ENCODE peak calls at places on chromosomes 3 and 15, in five cellular contexts. K is GM12878, I is H1, N is HepG2, C is NT2/D1. Z is an unnamed sample.
A peak's percentile ranks its signal among the peaks of the same experiment; 100 is the strongest.

GRCh38 chr3:197511130-197511529 is 44.6 kb downstream of the BDH1 start:
- DNase-seq in K (no peak), I (no peak), N (no peak), C (no peak), Z (no peak)

GRCh38 chr15:99438691-99439523 is 126.9 kb upstream of the MEF2A start:
- DNase-seq in K (no peak), I (peak; percentile 45), N (no peak), C (no peak), Z (no peak)

GRCh38 chr15:90212221-90213079 is 11.3 kb downstream of the SEMA4B start:
- DNase-seq in K (no peak), I (no peak), N (no peak), C (no peak), Z (no peak)

GRCh38 chr15:36658321-36658720 is 78.9 kb downstream of the CDIN1 start:
- DNase-seq in K (no peak), I (no peak), N (no peak), C (no peak), Z (no peak)

GRCh38 chr15:71559098-71559497 is 251.3 kb upstream of the NR2E3 start:
- DNase-seq in K (no peak), I (no peak), N (no peak), C (no peak), Z (no peak)

GRCh38 chr3:151003024-151003771 is 30.7 kb upstream of the CLRN1 start:
- DNase-seq in K (no peak), I (no peak), N (peak; percentile 34), C (no peak), Z (no peak)

GRCh38 chr3:38039899-38040261 is 872 bp downstream of the DLEC1 start:
- DNase-seq in K (peak; percentile 16), I (peak; percentile 55), N (no peak), C (no peak), Z (no peak)

GRCh38 chr15:67884514-67885225 is 44.8 kb upstream of the RNU6-1 start:
- DNase-seq in K (no peak), I (peak; percentile 81), N (peak; percentile 89), C (peak; percentile 67), Z (peak; percentile 72)

GRCh38 chr15:85582719-85583089 is 202.3 kb downstream of the AKAP13 start:
- DNase-seq in K (peak; percentile 28), I (no peak), N (no peak), C (no peak), Z (no peak)

GRCh38 chr3:82462977-82463376 is 701.5 kb upstream of the GBE1 start:
- DNase-seq in K (no peak), I (no peak), N (peak; percentile 4), C (no peak), Z (no peak)

GRCh38 chr3:64163019-64163754 is 62.1 kb downstream of the PRICKLE2 start:
- DNase-seq in K (no peak), I (no peak), N (no peak), C (no peak), Z (no peak)

GRCh38 chr3:149186726-149187125 is 34.9 kb downstream of the CP start:
- DNase-seq in K (no peak), I (no peak), N (no peak), C (peak; percentile 36), Z (no peak)

GRCh38 chr3:14175383-14176037 is 2.9 kb downstream of the XPC start:
- DNase-seq in K (peak; percentile 48), I (no peak), N (no peak), C (no peak), Z (no peak)

GRCh38 chr15:56805466-56806146 is 72.3 kb upstream of the ZNF280D start:
- DNase-seq in K (no peak), I (no peak), N (no peak), C (no peak), Z (no peak)

GRCh38 chr15:28096720-28097431 is 2.2 kb downstream of the OCA2 start:
- DNase-seq in K (no peak), I (peak; percentile 64), N (no peak), C (no peak), Z (no peak)

GRCh38 chr15:66053991-66054390 is 184.7 kb downstream of the RAB11A start:
- DNase-seq in K (no peak), I (no peak), N (no peak), C (no peak), Z (no peak)

GRCh38 chr3:139328356-139328755 is 15.5 kb upstream of the MRPS22 start:
- DNase-seq in K (no peak), I (no peak), N (no peak), C (no peak), Z (no peak)

GRCh38 chr3:126971891-126972351 is 11.0 kb upstream of the PLXNA1 start:
- DNase-seq in K (no peak), I (no peak), N (no peak), C (no peak), Z (no peak)

GRCh38 chr3:125062904-125063618 is 7.3 kb upstream of the HEG1 start:
- DNase-seq in K (no peak), I (no peak), N (peak; percentile 99), C (no peak), Z (no peak)

GRCh38 chr15:95259513-95259912 is 1028.2 kb downstream of the MCTP2 start:
- DNase-seq in K (peak; percentile 47), I (peak; percentile 61), N (peak; percentile 35), C (peak; percentile 74), Z (peak; percentile 76)

GRCh38 chr15:57611119-57611518 is 19.4 kb downstream of the MYZAP start:
- DNase-seq in K (no peak), I (no peak), N (peak; percentile 18), C (no peak), Z (no peak)

GRCh38 chr3:141530133-141530768 is 43.4 kb downstream of the RASA2 start:
- DNase-seq in K (no peak), I (no peak), N (no peak), C (no peak), Z (no peak)

GRCh38 chr15:83289160-83289559 is 4.7 kb upstream of the BNC1 start:
- DNase-seq in K (no peak), I (no peak), N (no peak), C (no peak), Z (no peak)

GRCh38 chr3:159733194-159733860 is 255.3 kb upstream of the IL12A start:
- DNase-seq in K (no peak), I (no peak), N (no peak), C (no peak), Z (no peak)

DNA sequence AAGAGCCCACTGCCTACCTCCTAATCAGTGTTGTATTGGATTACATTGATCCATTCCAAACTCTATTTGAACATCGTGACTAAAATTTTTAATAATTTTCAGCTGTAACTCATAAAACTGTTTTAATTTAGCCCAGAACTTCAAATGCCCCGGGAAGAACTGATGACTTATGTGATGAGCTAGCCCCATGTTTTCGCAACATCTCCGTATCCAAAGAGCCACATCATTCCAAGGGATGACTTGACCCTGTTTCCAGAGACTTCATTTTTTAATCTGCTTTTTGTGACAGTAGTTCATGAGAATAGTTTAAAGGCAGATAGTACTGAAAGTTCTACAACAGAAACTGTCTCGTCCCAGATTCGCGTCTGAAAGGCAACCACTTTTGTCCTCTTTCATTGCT is 97.4 kb downstream of the STAC start:
- DNase-seq in K (no peak), I (no peak), N (no peak), C (no peak), Z (no peak)
- TF ChIP-seq SUZ12 in K (no peak), I (no peak), N (no peak), C (no peak), Z (no peak)

GRCh38 chr3:17602126-17602525 is 140.3 kb downstream of the TBC1D5 start:
- DNase-seq in K (no peak), I (no peak), N (no peak), C (no peak), Z (no peak)
- TF ChIP-seq SUZ12 in K (no peak), I (no peak), N (no peak), C (no peak), Z (no peak)

DNA sequence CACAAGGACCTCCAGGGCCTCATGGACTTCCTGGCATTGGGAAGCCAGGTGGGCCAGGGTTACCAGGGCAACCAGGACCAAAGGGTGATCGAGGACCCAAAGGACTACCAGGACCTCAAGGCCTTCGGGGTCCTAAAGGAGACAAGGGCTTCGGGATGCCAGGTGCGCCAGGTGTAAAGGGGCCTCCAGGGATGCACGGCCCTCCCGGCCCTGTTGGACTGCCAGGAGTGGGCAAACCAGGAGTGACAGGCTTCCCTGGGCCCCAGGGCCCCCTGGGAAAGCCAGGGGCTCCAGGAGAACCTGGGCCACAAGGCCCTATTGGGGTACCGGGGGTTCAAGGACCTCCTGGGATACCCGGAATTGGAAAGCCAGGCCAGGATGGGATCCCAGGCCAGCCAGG is 23.2 kb upstream of the CMSS1 start:
- DNase-seq in K (no peak), I (no peak), N (no peak), C (no peak), Z (no peak)
- TF ChIP-seq SUZ12 in K (no peak), I (no peak), N (no peak), C (no peak), Z (no peak)

DNA sequence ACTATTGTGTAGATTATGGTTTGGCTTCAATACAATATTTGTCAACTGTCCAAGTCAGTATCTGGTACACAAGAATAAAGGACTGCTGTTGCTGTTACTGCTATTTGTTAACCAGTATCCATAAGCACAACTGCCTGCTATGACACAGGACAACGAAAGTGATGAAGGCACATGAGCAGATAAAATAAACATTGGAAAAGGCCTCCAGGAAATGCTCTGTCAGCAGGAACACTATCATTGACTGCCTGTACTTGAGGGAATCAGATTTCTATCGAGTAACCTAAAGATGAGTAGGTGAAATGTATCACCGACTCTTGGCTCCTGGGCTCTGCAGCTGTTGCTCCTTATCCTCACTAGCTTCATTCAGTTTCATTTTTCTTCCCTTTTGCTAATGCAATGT is 56.5 kb downstream of the FMN1 start:
- DNase-seq in K (no peak), I (no peak), N (no peak), C (no peak), Z (no peak)
- TF ChIP-seq SUZ12 in K (no peak), I (no peak), N (no peak), C (no peak), Z (no peak)

DNA sequence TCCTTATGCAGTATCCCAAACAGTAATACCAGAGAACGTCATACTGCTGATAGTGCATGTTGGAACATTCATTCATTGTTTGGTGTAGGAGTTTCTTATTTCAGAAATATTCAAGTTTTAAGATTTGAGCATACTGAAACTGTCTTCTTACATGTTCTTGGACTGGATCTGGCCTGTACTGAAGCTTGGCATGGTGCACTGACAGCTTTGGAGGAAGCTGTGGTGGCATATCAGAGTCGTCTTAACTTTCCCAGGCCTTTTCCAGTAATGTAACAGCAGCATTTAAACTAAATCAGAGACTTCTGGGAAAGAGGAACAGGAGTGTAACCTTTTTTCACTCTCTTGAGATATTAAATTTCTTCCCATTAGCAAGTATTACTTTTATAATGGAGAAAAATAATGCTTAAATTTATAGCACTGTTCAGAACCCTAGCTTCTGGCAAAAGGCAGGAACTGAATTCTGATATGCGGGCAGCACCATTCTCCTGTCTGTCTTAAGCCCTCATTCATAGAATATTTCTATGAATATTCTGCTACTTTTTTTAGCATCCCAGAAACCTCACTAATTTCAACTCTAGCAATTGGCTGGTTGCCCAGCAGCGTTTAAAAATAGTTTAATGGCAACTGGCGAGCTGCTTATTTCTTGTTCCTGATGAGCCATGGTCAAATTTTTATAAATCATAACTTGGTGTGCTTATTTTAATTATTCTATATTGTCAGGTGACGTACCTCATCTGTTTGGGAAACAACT is 31.1 kb downstream of the DNAJC13 start:
- DNase-seq in K (peak; percentile 16), I (no peak), N (no peak), C (no peak), Z (no peak)
- TF ChIP-seq SUZ12 in K (no peak), I (no peak), N (no peak), C (no peak), Z (no peak)

GRCh38 chr15:73601449-73602425 is 31.5 kb downstream of the NPTN start:
- DNase-seq in K (no peak), I (no peak), N (peak; percentile 33), C (no peak), Z (no peak)
- TF ChIP-seq SUZ12 in K (no peak), I (no peak), N (no peak), C (no peak), Z (no peak)

Z was measured in HEK293T.